ENCODE peak calls at places on chromosome 4, in ten cellular contexts. P is nucleus accumbens; S is fibroblast of gingiva; G is T-helper 2 cell; D is 8988T; V is left cardiac atrium; A is naive thymus-derived CD4-positive, alpha-beta T cell; W is NCI-H1105; R is activated effector memory CD4-positive, alpha-beta T cell treated with Interleukin-2 at 50 U/mL for 16 hours; L is GM23248. Y is an unnamed sample.

GRCh38 chr4:128684031-128684430 is 125.5 kb upstream of the JADE1 start:
- DNase-seq in P (no peak), S (no peak), G (no peak), D (no peak), V (no peak), A (no peak), W (no peak), R (no peak), L (no peak), Y (no peak)

GRCh38 chr4:19402666-19403065 is 849.0 kb upstream of the SLIT2 start:
- DNase-seq in P (no peak), S (no peak), G (no peak), D (no peak), V (no peak), A (no peak), W (no peak), R (no peak), L (peak; percentile 43), Y (no peak)

GRCh38 chr4:141247430-141247780 is 26.7 kb downstream of the ZNF330 start:
- DNase-seq in P (no peak), S (peak; percentile 43), G (no peak), D (no peak), V (no peak), A (no peak), W (no peak), R (no peak), L (peak; percentile 59), Y (no peak)

GRCh38 chr4:184217569-184218131 is at the start of gene ENPP6:
- DNase-seq in P (peak; percentile 13), S (no peak), G (no peak), D (no peak), V (no peak), A (no peak), W (no peak), R (no peak), L (no peak), Y (no peak)

GRCh38 chr4:54005475-54005874 is 58.9 kb downstream of the CHIC2 start:
- DNase-seq in P (no peak), S (peak; percentile 11), G (peak; percentile 8), D (no peak), V (no peak), A (no peak), W (no peak), R (no peak), L (peak; percentile 64), Y (no peak)

GRCh38 chr4:189187531-189188052 is 753.1 kb upstream of the FRG1 start:
- DNase-seq in P (no peak), S (no peak), G (no peak), D (no peak), V (no peak), A (no peak), W (no peak), R (no peak), L (no peak), Y (no peak)

GRCh38 chr4:121764303-121764701 is 662 bp downstream of the SMIM43 start:
- DNase-seq in P (no peak), S (no peak), G (no peak), D (no peak), V (no peak), A (no peak), W (no peak), R (no peak), L (no peak), Y (no peak)

GRCh38 chr4:115082633-115083032 is 30.8 kb downstream of the NDST4 start:
- DNase-seq in P (no peak), S (no peak), G (no peak), D (no peak), V (no peak), A (no peak), W (no peak), R (no peak), L (no peak), Y (no peak)

GRCh38 chr4:101417046-101417445 is 69.7 kb upstream of the PPP3CA start:
- DNase-seq in P (no peak), S (no peak), G (no peak), D (no peak), V (no peak), A (no peak), W (no peak), R (no peak), L (no peak), Y (peak; percentile 50)

GRCh38 chr4:56843421-56843899 is 22.0 kb upstream of the SPINK2 start:
- DNase-seq in P (no peak), S (no peak), G (no peak), D (no peak), V (no peak), A (no peak), W (no peak), R (no peak), L (peak; percentile 12), Y (no peak)

GRCh38 chr4:186037692-186038658 is 31.0 kb upstream of the TLR3 start:
- DNase-seq in P (peak; percentile 10), S (peak; percentile 68), G (peak; percentile 47), D (peak; percentile 47), V (no peak), A (peak; percentile 4), W (peak; percentile 33), R (no peak), L (peak; percentile 69), Y (no peak)

GRCh38 chr4:38868055-38868965 is 704 bp downstream of the FAM114A1 start:
- DNase-seq in P (peak; percentile 50), S (peak; percentile 26), G (no peak), D (peak; percentile 22), V (peak; percentile 69), A (no peak), W (no peak), R (no peak), L (peak; percentile 72), Y (no peak)

GRCh38 chr4:10158355-10158942 is 41.9 kb upstream of the WDR1 start:
- DNase-seq in P (no peak), S (peak; percentile 27), G (no peak), D (no peak), V (no peak), A (peak; percentile 24), W (no peak), R (no peak), L (no peak), Y (no peak)

GRCh38 chr4:71441186-71442169 is 102.7 kb downstream of the SLC4A4 start:
- DNase-seq in P (no peak), S (no peak), G (no peak), D (no peak), V (no peak), A (no peak), W (no peak), R (no peak), L (no peak), Y (no peak)

GRCh38 chr4:14816592-14817273 is 185.5 kb upstream of the CPEB2 start:
- DNase-seq in P (no peak), S (no peak), G (no peak), D (no peak), V (no peak), A (no peak), W (peak; percentile 54), R (no peak), L (no peak), Y (no peak)

GRCh38 chr4:184400375-184400870 is 73.9 kb downstream of the IRF2 start:
- DNase-seq in P (no peak), S (peak; percentile 98), G (no peak), D (no peak), V (no peak), A (no peak), W (no peak), R (no peak), L (peak; percentile 94), Y (no peak)

GRCh38 chr4:16122784-16123183 is 39.0 kb upstream of the PROM1 start:
- DNase-seq in P (no peak), S (no peak), G (peak; percentile 68), D (no peak), V (no peak), A (peak; percentile 45), W (no peak), R (no peak), L (no peak), Y (no peak)

GRCh38 chr4:52824603-52825310 is 37.4 kb upstream of the RASL11B start:
- DNase-seq in P (no peak), S (peak; percentile 77), G (no peak), D (no peak), V (no peak), A (peak; percentile 0), W (no peak), R (no peak), L (peak; percentile 7), Y (no peak)

GRCh38 chr4:103934178-103934789 is 214.5 kb upstream of the TACR3 start:
- DNase-seq in P (no peak), S (peak; percentile 12), G (peak; percentile 27), D (no peak), V (no peak), A (no peak), W (peak; percentile 19), R (no peak), L (peak; percentile 59), Y (no peak)

GRCh38 chr4:22237846-22238513 is 277.9 kb downstream of the ADGRA3 start:
- DNase-seq in P (no peak), S (no peak), G (peak; percentile 10), D (no peak), V (no peak), A (no peak), W (no peak), R (no peak), L (no peak), Y (no peak)